ENCODE peak calls at places on chromosomes 12 and 14, in eight cellular contexts. D is suprapubic skin, H is stomach, F is transverse colon, K is upper lobe of left lung, I is SK-N-SH, E is H1, U is K562. P is an unnamed sample.

GRCh38 chr14:104066719-104067118 is 18.8 kb upstream of the ASPG start:
- DNase-seq in F (no peak), I (no peak), D (no peak), K (no peak), U (no peak), H (no peak), E (no peak), P (no peak)

GRCh38 chr12:57591567-57592325 is 754 bp downstream of the PIP4K2C start:
- DNase-seq in K (peak; percentile 72), H (peak; percentile 34), F (peak; percentile 23), I (peak; percentile 72), U (peak; percentile 53), D (no peak), E (no peak), P (no peak)

GRCh38 chr14:50012644-50013043 is 103.7 kb downstream of the VCPKMT start:
- DNase-seq in D (no peak), I (no peak), E (no peak), U (no peak), K (no peak), H (no peak), F (no peak), P (no peak)

GRCh38 chr12:41967668-41968649 is 176.7 kb downstream of the GXYLT1 start:
- DNase-seq in K (no peak), I (peak; percentile 14), H (no peak), F (no peak), D (no peak), E (peak; percentile 58), U (no peak), P (no peak)

GRCh38 chr12:85188609-85189008 is 91.4 kb upstream of the ALX1 start:
- DNase-seq in F (no peak), D (no peak), K (no peak), E (no peak), H (no peak), I (no peak), U (no peak), P (no peak)

GRCh38 chr12:96534339-96534738 is 45.0 kb downstream of the CFAP54 start:
- DNase-seq in F (no peak), E (no peak), U (no peak), H (no peak), I (no peak), D (no peak), K (no peak), P (no peak)

GRCh38 chr12:110638792-110639191 is 24.9 kb downstream of the TCTN1 start:
- DNase-seq in F (no peak), U (no peak), H (no peak), E (no peak), D (no peak), I (no peak), K (no peak), P (no peak)

GRCh38 chr14:96470331-96470730 is 31.9 kb upstream of the PAPOLA start:
- DNase-seq in H (no peak), I (no peak), E (no peak), U (no peak), D (no peak), F (no peak), K (no peak), P (no peak)

GRCh38 chr12:87196329-87196728 is 832.9 kb downstream of the C12orf50 start:
- DNase-seq in H (no peak), E (no peak), D (no peak), U (no peak), K (no peak), F (no peak), I (no peak), P (no peak)

GRCh38 chr14:53668861-53669260 is 287.8 kb downstream of the BMP4 start:
- DNase-seq in K (no peak), H (no peak), F (no peak), I (no peak), U (no peak), E (no peak), D (no peak), P (no peak)

GRCh38 chr14:104268295-104268694 is 129.9 kb downstream of the KIF26A start:
- DNase-seq in K (no peak), E (no peak), H (no peak), D (no peak), I (no peak), U (no peak), F (no peak), P (no peak)

GRCh38 chr12:6322969-6323339 is 12.5 kb downstream of the PLEKHG6 start:
- DNase-seq in F (no peak), K (no peak), U (no peak), H (no peak), E (no peak), D (no peak), I (no peak), P (no peak)
- TF ChIP-seq EP300 in F (no peak), K (no peak), U (no peak), H (no peak), E (no peak), D (no peak), I (no peak), P (no peak)

GRCh38 chr14:52400846-52401245 is 86.7 kb downstream of the PTGER2 start:
- DNase-seq in E (no peak), U (no peak), I (no peak), K (no peak), D (no peak), H (no peak), F (no peak), P (no peak)

GRCh38 chr14:52397844-52398243 is 83.7 kb downstream of the PTGER2 start:
- DNase-seq in I (no peak), K (no peak), E (no peak), H (no peak), U (no peak), F (no peak), D (no peak), P (no peak)

GRCh38 chr14:52399104-52399503 is 85.0 kb downstream of the PTGER2 start:
- DNase-seq in U (no peak), I (no peak), K (no peak), H (no peak), F (no peak), D (no peak), E (no peak), P (no peak)

GRCh38 chr14:52402812-52403526 is 88.9 kb downstream of the PTGER2 start:
- DNase-seq in D (no peak), E (no peak), K (no peak), F (peak; percentile 18), H (no peak), U (no peak), I (no peak), P (no peak)

DNA sequence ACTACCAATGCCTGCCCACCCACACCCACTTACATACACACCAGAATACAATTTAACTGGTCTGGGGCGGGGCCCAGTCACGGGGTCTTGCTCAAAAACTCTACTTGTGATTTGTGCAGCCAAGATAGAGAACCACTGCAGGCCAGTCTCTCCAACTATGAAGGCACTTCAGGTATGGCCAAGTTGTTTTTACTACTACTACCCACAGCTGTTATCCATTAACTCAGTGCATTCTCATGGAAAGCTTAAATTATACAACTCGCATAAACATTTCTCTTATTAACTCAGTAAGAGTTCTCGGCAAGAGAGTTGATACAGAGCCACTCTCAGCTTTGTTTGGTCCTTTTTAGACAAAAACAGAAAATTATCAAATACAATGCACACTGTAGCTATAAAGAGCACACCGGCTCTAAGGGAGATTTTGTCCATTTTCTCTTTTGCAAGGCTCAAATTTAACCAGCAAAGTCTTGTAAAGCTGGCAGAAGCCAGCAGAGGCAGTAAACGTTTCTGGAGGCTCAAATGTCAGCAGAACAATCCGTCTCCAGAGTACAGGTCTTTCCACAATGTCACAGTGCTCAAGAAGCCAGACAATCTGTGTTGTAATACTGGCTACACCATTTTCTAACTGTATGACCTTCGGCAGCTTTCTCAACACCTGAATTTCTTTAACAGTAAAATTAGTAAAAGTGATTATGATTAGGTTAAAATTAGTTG is 85.9 kb downstream of the PTGER2 start:
- DNase-seq in F (peak; percentile 34), D (no peak), I (no peak), K (no peak), E (no peak), H (no peak), U (no peak), P (no peak)
- TF ChIP-seq POLR2AphosphoS5 in F (no peak), D (no peak), I (no peak), K (no peak), E (no peak), H (no peak), U (no peak), P (no peak)

GRCh38 chr12:15152456-15152855 is 68.8 kb downstream of the RERG start:
- DNase-seq in E (no peak), K (no peak), I (no peak), F (no peak), U (no peak), D (no peak), H (no peak), P (no peak)
- TF ChIP-seq EP300 in E (no peak), K (no peak), I (no peak), F (no peak), U (no peak), D (no peak), H (no peak), P (no peak)

DNA sequence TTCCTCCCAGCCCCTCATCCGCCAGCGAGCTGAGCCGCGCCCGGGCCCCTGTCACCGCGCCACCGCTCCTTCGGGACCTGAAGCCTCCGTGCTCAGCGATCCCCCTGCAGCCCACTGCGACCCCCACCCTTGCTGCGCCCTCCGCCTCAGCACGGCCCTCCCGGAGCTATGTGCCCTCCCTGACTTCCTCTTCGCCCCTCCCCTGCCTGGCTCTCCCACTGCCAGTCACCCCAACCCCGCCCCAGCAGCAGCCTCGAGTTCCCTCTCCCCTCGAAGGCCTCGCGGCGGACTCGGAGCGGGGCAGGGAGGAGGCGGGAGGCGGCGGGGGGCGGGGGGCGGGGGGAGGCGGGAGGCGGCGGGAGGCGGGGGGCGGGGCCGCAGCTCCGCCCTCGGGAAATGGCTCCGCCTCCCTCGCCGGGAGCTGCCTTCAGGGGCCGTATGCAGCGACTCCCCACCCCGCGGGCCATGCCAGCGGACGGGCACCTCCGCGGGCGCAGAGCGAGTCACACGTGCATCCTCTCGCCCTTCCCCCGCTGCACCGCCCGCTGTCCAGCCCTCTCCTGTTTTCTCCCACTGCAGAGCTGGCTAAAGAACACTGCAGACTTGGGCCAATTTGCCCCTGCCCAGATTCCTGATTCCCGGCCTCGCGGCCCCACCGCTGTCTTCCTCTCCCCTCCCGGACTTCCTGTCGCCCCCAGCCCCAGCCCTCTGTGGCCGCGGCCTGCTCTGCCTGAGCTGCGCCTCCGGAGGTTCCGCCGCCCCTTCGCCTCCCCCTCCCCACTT is 29.1 kb upstream of the ADIPOR2 start:
- DNase-seq in D (peak; percentile 94), H (peak; percentile 96), E (no peak), I (peak; percentile 93), K (peak; percentile 96), U (peak; percentile 86), F (peak; percentile 95), P (peak; percentile 97)
- TF ChIP-seq POLR2AphosphoS5 in D (peak; percentile 63), H (peak; percentile 88), E (no peak), I (peak; percentile 71), K (peak; percentile 94), U (peak; percentile 42), F (peak; percentile 86), P (peak; percentile 81)

DNA sequence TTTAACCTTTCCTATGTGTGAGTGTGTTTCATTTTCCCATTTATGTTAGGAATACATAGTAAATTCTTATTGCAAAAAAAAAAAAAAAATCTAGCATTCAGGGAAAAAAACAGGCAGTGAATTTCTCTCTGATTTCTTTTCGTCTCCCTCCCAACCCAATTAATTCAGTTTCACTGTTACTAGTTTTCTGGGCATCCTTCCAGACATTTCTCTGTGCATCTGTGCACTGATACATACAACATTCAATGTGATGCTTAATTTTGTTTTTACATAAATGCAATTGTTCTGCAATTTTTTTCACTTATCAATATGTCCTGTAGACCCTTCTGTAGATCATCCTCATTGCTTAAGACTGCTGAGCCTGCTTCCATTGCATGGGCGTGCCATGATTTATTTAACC is 694.3 kb upstream of the TBX3 start:
- DNase-seq in U (no peak), K (no peak), H (no peak), F (no peak), E (no peak), I (peak; percentile 43), D (no peak), P (no peak)
- TF ChIP-seq EP300 in U (no peak), K (no peak), H (no peak), F (no peak), E (no peak), I (no peak), D (no peak), P (no peak)